ENCODE peak calls at places on chromosomes 4 and X, in five cellular contexts. One of them, this sample, is unnamed. For H3K4me1, the result is how much of the 10 kb centered on the place peaks cover.

GRCh38 chr4:133059117-133059516 is 90.0 kb upstream of the PCDH10 start:
- DNase-seq in HepG2: no peak
- DNase-seq in GM12878: no peak
- DNase-seq in effector memory CD4-positive, alpha-beta T cell: no peak
- DNase-seq in CD8-positive, alpha-beta memory T cell: no peak
- DNase-seq in this sample: no peak

GRCh38 chrX:155293771-155294170 is 29.5 kb upstream of the RAB39B start:
- DNase-seq in HepG2: peak
- DNase-seq in GM12878: no peak
- DNase-seq in effector memory CD4-positive, alpha-beta T cell: no peak
- DNase-seq in CD8-positive, alpha-beta memory T cell: no peak
- DNase-seq in this sample: no peak

GRCh38 chr4:15066140-15066539 is 63.9 kb downstream of the CPEB2 start:
- DNase-seq in HepG2: no peak
- DNase-seq in GM12878: no peak
- DNase-seq in effector memory CD4-positive, alpha-beta T cell: no peak
- DNase-seq in CD8-positive, alpha-beta memory T cell: no peak
- DNase-seq in this sample: no peak

GRCh38 chr4:61507091-61507490 is 307.0 kb downstream of the ADGRL3 start:
- DNase-seq in HepG2: no peak
- DNase-seq in GM12878: no peak
- DNase-seq in effector memory CD4-positive, alpha-beta T cell: no peak
- DNase-seq in CD8-positive, alpha-beta memory T cell: no peak
- DNase-seq in this sample: no peak

GRCh38 chrX:153771686-153772607 is 7.9 kb downstream of the PLXNB3 start:
- DNase-seq in HepG2: no peak
- DNase-seq in GM12878: no peak
- DNase-seq in effector memory CD4-positive, alpha-beta T cell: no peak
- DNase-seq in CD8-positive, alpha-beta memory T cell: no peak
- DNase-seq in this sample: no peak

GRCh38 chr4:138090145-138090917 is 151.8 kb downstream of the SLC7A11 start:
- DNase-seq in HepG2: peak
- DNase-seq in GM12878: peak
- DNase-seq in effector memory CD4-positive, alpha-beta T cell: no peak
- DNase-seq in CD8-positive, alpha-beta memory T cell: peak
- DNase-seq in this sample: peak

GRCh38 chr4:56038763-56039162 is 90.0 kb downstream of the CEP135 start:
- DNase-seq in HepG2: no peak
- DNase-seq in GM12878: no peak
- DNase-seq in effector memory CD4-positive, alpha-beta T cell: no peak
- DNase-seq in CD8-positive, alpha-beta memory T cell: no peak
- DNase-seq in this sample: peak

GRCh38 chr4:25446611-25447010 is 69.5 kb downstream of the ANAPC4 start:
- DNase-seq in HepG2: no peak
- DNase-seq in GM12878: no peak
- DNase-seq in effector memory CD4-positive, alpha-beta T cell: no peak
- DNase-seq in CD8-positive, alpha-beta memory T cell: no peak
- DNase-seq in this sample: no peak

GRCh38 chr4:74044676-74045075 is 6.2 kb upstream of the CXCL3 start:
- DNase-seq in HepG2: no peak
- DNase-seq in GM12878: no peak
- DNase-seq in effector memory CD4-positive, alpha-beta T cell: no peak
- DNase-seq in CD8-positive, alpha-beta memory T cell: no peak
- DNase-seq in this sample: no peak

GRCh38 chr4:141425124-141425523 is 204.4 kb downstream of the ZNF330 start:
- DNase-seq in HepG2: no peak
- DNase-seq in GM12878: no peak
- DNase-seq in effector memory CD4-positive, alpha-beta T cell: no peak
- DNase-seq in CD8-positive, alpha-beta memory T cell: no peak
- DNase-seq in this sample: no peak

GRCh38 chr4:165343353-165344191 is 16.1 kb downstream of the MSMO1 start:
- DNase-seq in HepG2: peak
- DNase-seq in GM12878: no peak
- DNase-seq in effector memory CD4-positive, alpha-beta T cell: no peak
- DNase-seq in CD8-positive, alpha-beta memory T cell: peak
- DNase-seq in this sample: no peak

GRCh38 chr4:186449954-186450353 is 105.4 kb downstream of the MTNR1A start:
- DNase-seq in HepG2: no peak
- DNase-seq in GM12878: no peak
- DNase-seq in effector memory CD4-positive, alpha-beta T cell: no peak
- DNase-seq in CD8-positive, alpha-beta memory T cell: no peak
- DNase-seq in this sample: no peak

GRCh38 chrX:16711219-16712115 is 1.0 kb downstream of the CTPS2 start:
- DNase-seq in HepG2: peak
- DNase-seq in GM12878: no peak
- DNase-seq in effector memory CD4-positive, alpha-beta T cell: no peak
- DNase-seq in CD8-positive, alpha-beta memory T cell: no peak
- DNase-seq in this sample: peak
- H3K27ac ChIP-seq in HepG2: peak
- H3K27ac ChIP-seq in GM12878: peak
- H3K27ac ChIP-seq in effector memory CD4-positive, alpha-beta T cell: peak
- H3K27ac ChIP-seq in CD8-positive, alpha-beta memory T cell: peak
- H3K27ac ChIP-seq in this sample: peak

DNA sequence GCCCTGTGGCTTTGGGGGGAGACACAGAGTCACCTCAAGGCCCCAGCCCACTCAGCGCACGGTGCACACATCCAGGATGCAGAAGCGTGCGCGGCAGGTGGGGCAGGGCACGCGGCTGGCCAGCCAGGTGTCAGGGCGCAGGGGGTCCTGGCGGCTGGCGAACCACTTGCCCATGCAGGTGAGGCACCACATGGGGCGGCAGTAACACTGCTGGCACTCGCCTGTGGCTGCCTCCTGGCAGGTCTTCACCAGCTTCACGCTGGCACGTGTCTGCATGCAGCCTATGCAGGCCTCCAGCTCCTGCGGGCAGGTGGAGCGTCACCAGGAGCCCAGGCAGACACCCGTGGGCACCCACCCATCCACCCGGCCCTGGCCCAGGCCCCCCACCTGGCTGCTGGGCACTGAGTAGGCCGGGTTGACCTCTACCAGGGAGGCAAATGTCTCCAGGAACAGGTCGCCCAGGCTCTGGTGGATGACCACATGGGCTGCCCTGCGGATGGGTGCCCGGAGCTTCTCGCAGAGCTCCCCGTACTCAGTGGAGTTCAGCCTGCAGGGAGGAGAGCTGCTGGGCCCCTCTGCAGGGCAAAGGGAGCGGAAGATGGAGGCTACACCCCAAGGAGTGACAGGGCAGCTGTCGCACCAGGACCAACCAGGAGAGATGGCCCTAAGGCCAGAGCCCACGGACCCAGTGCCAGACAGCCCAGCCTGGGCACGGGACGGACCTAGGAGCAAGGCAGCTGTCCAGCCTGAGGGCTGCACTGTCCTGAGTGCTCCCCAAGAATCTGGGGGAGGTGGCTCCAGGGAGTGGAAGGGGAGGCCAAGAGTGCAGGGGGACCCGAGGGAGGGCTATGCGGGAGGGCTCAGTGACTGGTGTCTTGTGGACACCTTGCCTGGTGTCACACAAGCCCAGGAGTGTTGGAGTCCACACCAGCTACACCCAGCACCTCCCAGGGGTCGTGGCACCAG is 3.7 kb downstream of the TMEM129 start:
- DNase-seq in HepG2: no peak
- DNase-seq in GM12878: no peak
- DNase-seq in effector memory CD4-positive, alpha-beta T cell: no peak
- DNase-seq in CD8-positive, alpha-beta memory T cell: no peak
- DNase-seq in this sample: no peak
- H3K4me1 ChIP-seq in HepG2: under half
- H3K4me1 ChIP-seq in GM12878: under half
- H3K4me1 ChIP-seq in effector memory CD4-positive, alpha-beta T cell: under half
- H3K4me1 ChIP-seq in CD8-positive, alpha-beta memory T cell: under half
- H3K4me1 ChIP-seq in this sample: under half

GRCh38 chr4:3470244-3471097 is 7.4 kb downstream of the DOK7 start:
- DNase-seq in HepG2: no peak
- DNase-seq in GM12878: no peak
- DNase-seq in effector memory CD4-positive, alpha-beta T cell: no peak
- DNase-seq in CD8-positive, alpha-beta memory T cell: no peak
- DNase-seq in this sample: no peak

GRCh38 chr4:3472411-3473141 is 9.5 kb downstream of the DOK7 start:
- DNase-seq in HepG2: no peak
- DNase-seq in GM12878: no peak
- DNase-seq in effector memory CD4-positive, alpha-beta T cell: no peak
- DNase-seq in CD8-positive, alpha-beta memory T cell: no peak
- DNase-seq in this sample: no peak

GRCh38 chr4:3469386-3470243 is 6.5 kb downstream of the DOK7 start:
- DNase-seq in HepG2: no peak
- DNase-seq in GM12878: no peak
- DNase-seq in effector memory CD4-positive, alpha-beta T cell: no peak
- DNase-seq in CD8-positive, alpha-beta memory T cell: no peak
- DNase-seq in this sample: no peak

GRCh38 chr4:3471886-3472285 is 8.8 kb downstream of the DOK7 start:
- DNase-seq in HepG2: no peak
- DNase-seq in GM12878: no peak
- DNase-seq in effector memory CD4-positive, alpha-beta T cell: no peak
- DNase-seq in CD8-positive, alpha-beta memory T cell: no peak
- DNase-seq in this sample: no peak

GRCh38 chr4:3471098-3471760 is 8.1 kb downstream of the DOK7 start:
- DNase-seq in HepG2: no peak
- DNase-seq in GM12878: no peak
- DNase-seq in effector memory CD4-positive, alpha-beta T cell: no peak
- DNase-seq in CD8-positive, alpha-beta memory T cell: no peak
- DNase-seq in this sample: no peak
- H3K4me3 ChIP-seq in HepG2: no peak
- H3K4me3 ChIP-seq in GM12878: no peak
- H3K4me3 ChIP-seq in effector memory CD4-positive, alpha-beta T cell: no peak
- H3K4me3 ChIP-seq in CD8-positive, alpha-beta memory T cell: no peak
- H3K4me3 ChIP-seq in this sample: no peak

GRCh38 chr4:124997907-124998306 is 285.4 kb upstream of the ANKRD50 start:
- DNase-seq in HepG2: no peak
- DNase-seq in GM12878: no peak
- DNase-seq in effector memory CD4-positive, alpha-beta T cell: no peak
- DNase-seq in CD8-positive, alpha-beta memory T cell: no peak
- DNase-seq in this sample: no peak
- H3K27ac ChIP-seq in HepG2: no peak
- H3K27ac ChIP-seq in GM12878: no peak
- H3K27ac ChIP-seq in effector memory CD4-positive, alpha-beta T cell: no peak
- H3K27ac ChIP-seq in CD8-positive, alpha-beta memory T cell: no peak
- H3K27ac ChIP-seq in this sample: no peak

This sample was measured in SJCRH30.